ENCODE peak calls at places on chromosomes 2 and 18, in nine cellular contexts. One of them, this sample, is unnamed.

GRCh38 chr2:46554381-46554780 is 75.0 kb downstream of the TMEM247 start:
- DNase-seq in H9: no peak
- DNase-seq in MV-4-11: no peak
- DNase-seq in HT-29: no peak
- DNase-seq in activated CD8-positive, alpha-beta memory T cell treated with anti-CD3 and anti-CD28 coated beads, Interleukin-2, amount 50 U/mL, for 4 hours: no peak
- DNase-seq in activated naive CD4-positive, alpha-beta T cell treated with anti-CD3 and anti-CD28 coated beads, Interleukin-2, amount 10 ng/mL, durations not matched to agents 7 days and 5 days: no peak
- DNase-seq in pancreas: no peak
- DNase-seq in ACHN: no peak
- DNase-seq in cardiac muscle cell: no peak
- DNase-seq in this sample: no peak

GRCh38 chr2:30706534-30707303 is 100.5 kb downstream of the CAPN13 start:
- DNase-seq in H9: peak
- DNase-seq in MV-4-11: peak
- DNase-seq in HT-29: peak
- DNase-seq in activated CD8-positive, alpha-beta memory T cell treated with anti-CD3 and anti-CD28 coated beads, Interleukin-2, amount 50 U/mL, for 4 hours: peak
- DNase-seq in activated naive CD4-positive, alpha-beta T cell treated with anti-CD3 and anti-CD28 coated beads, Interleukin-2, amount 10 ng/mL, durations not matched to agents 7 days and 5 days: peak
- DNase-seq in pancreas: peak
- DNase-seq in ACHN: peak
- DNase-seq in cardiac muscle cell: peak
- DNase-seq in this sample: peak

GRCh38 chr2:10408649-10409579 is 39.2 kb downstream of the ODC1 start:
- DNase-seq in H9: peak
- DNase-seq in MV-4-11: peak
- DNase-seq in HT-29: peak
- DNase-seq in activated CD8-positive, alpha-beta memory T cell treated with anti-CD3 and anti-CD28 coated beads, Interleukin-2, amount 50 U/mL, for 4 hours: peak
- DNase-seq in activated naive CD4-positive, alpha-beta T cell treated with anti-CD3 and anti-CD28 coated beads, Interleukin-2, amount 10 ng/mL, durations not matched to agents 7 days and 5 days: peak
- DNase-seq in pancreas: peak
- DNase-seq in ACHN: peak
- DNase-seq in cardiac muscle cell: peak
- DNase-seq in this sample: peak

GRCh38 chr2:9498210-9498609 is 23.9 kb downstream of the IAH1 start:
- DNase-seq in H9: no peak
- DNase-seq in MV-4-11: no peak
- DNase-seq in HT-29: no peak
- DNase-seq in activated CD8-positive, alpha-beta memory T cell treated with anti-CD3 and anti-CD28 coated beads, Interleukin-2, amount 50 U/mL, for 4 hours: no peak
- DNase-seq in activated naive CD4-positive, alpha-beta T cell treated with anti-CD3 and anti-CD28 coated beads, Interleukin-2, amount 10 ng/mL, durations not matched to agents 7 days and 5 days: no peak
- DNase-seq in pancreas: no peak
- DNase-seq in ACHN: no peak
- DNase-seq in cardiac muscle cell: no peak
- DNase-seq in this sample: peak

GRCh38 chr2:222242532-222242931 is 56.3 kb downstream of the PAX3 start:
- DNase-seq in H9: no peak
- DNase-seq in MV-4-11: no peak
- DNase-seq in HT-29: no peak
- DNase-seq in activated CD8-positive, alpha-beta memory T cell treated with anti-CD3 and anti-CD28 coated beads, Interleukin-2, amount 50 U/mL, for 4 hours: no peak
- DNase-seq in activated naive CD4-positive, alpha-beta T cell treated with anti-CD3 and anti-CD28 coated beads, Interleukin-2, amount 10 ng/mL, durations not matched to agents 7 days and 5 days: no peak
- DNase-seq in pancreas: no peak
- DNase-seq in ACHN: no peak
- DNase-seq in cardiac muscle cell: no peak
- DNase-seq in this sample: no peak

GRCh38 chr18:45993441-45993840 is 26.3 kb upstream of the EPG5 start:
- DNase-seq in H9: no peak
- DNase-seq in MV-4-11: no peak
- DNase-seq in HT-29: no peak
- DNase-seq in activated CD8-positive, alpha-beta memory T cell treated with anti-CD3 and anti-CD28 coated beads, Interleukin-2, amount 50 U/mL, for 4 hours: no peak
- DNase-seq in activated naive CD4-positive, alpha-beta T cell treated with anti-CD3 and anti-CD28 coated beads, Interleukin-2, amount 10 ng/mL, durations not matched to agents 7 days and 5 days: no peak
- DNase-seq in pancreas: no peak
- DNase-seq in ACHN: peak
- DNase-seq in cardiac muscle cell: peak
- DNase-seq in this sample: peak

GRCh38 chr2:27422958-27423357 is 5.5 kb upstream of the NRBP1 start:
- DNase-seq in H9: no peak
- DNase-seq in MV-4-11: no peak
- DNase-seq in HT-29: no peak
- DNase-seq in activated CD8-positive, alpha-beta memory T cell treated with anti-CD3 and anti-CD28 coated beads, Interleukin-2, amount 50 U/mL, for 4 hours: no peak
- DNase-seq in activated naive CD4-positive, alpha-beta T cell treated with anti-CD3 and anti-CD28 coated beads, Interleukin-2, amount 10 ng/mL, durations not matched to agents 7 days and 5 days: no peak
- DNase-seq in pancreas: no peak
- DNase-seq in ACHN: no peak
- DNase-seq in cardiac muscle cell: no peak
- DNase-seq in this sample: no peak

GRCh38 chr2:119431976-119432881 is 575 bp downstream of the TMEM37 start:
- DNase-seq in H9: peak
- DNase-seq in MV-4-11: peak
- DNase-seq in HT-29: no peak
- DNase-seq in activated CD8-positive, alpha-beta memory T cell treated with anti-CD3 and anti-CD28 coated beads, Interleukin-2, amount 50 U/mL, for 4 hours: no peak
- DNase-seq in activated naive CD4-positive, alpha-beta T cell treated with anti-CD3 and anti-CD28 coated beads, Interleukin-2, amount 10 ng/mL, durations not matched to agents 7 days and 5 days: no peak
- DNase-seq in pancreas: no peak
- DNase-seq in ACHN: peak
- DNase-seq in cardiac muscle cell: peak
- DNase-seq in this sample: peak

GRCh38 chr18:3238742-3239141 is 8.9 kb upstream of the MYL12A start:
- DNase-seq in H9: no peak
- DNase-seq in MV-4-11: no peak
- DNase-seq in HT-29: peak
- DNase-seq in activated CD8-positive, alpha-beta memory T cell treated with anti-CD3 and anti-CD28 coated beads, Interleukin-2, amount 50 U/mL, for 4 hours: no peak
- DNase-seq in activated naive CD4-positive, alpha-beta T cell treated with anti-CD3 and anti-CD28 coated beads, Interleukin-2, amount 10 ng/mL, durations not matched to agents 7 days and 5 days: no peak
- DNase-seq in pancreas: no peak
- DNase-seq in ACHN: no peak
- DNase-seq in cardiac muscle cell: no peak
- DNase-seq in this sample: no peak

GRCh38 chr2:177165103-177165583 is 47.5 kb upstream of the HNRNPA3 start:
- DNase-seq in H9: no peak
- DNase-seq in MV-4-11: no peak
- DNase-seq in HT-29: peak
- DNase-seq in activated CD8-positive, alpha-beta memory T cell treated with anti-CD3 and anti-CD28 coated beads, Interleukin-2, amount 50 U/mL, for 4 hours: no peak
- DNase-seq in activated naive CD4-positive, alpha-beta T cell treated with anti-CD3 and anti-CD28 coated beads, Interleukin-2, amount 10 ng/mL, durations not matched to agents 7 days and 5 days: no peak
- DNase-seq in pancreas: peak
- DNase-seq in ACHN: peak
- DNase-seq in cardiac muscle cell: peak
- DNase-seq in this sample: peak

GRCh38 chr2:160223560-160223959 is 23.5 kb upstream of the ITGB6 start:
- DNase-seq in H9: no peak
- DNase-seq in MV-4-11: no peak
- DNase-seq in HT-29: no peak
- DNase-seq in activated CD8-positive, alpha-beta memory T cell treated with anti-CD3 and anti-CD28 coated beads, Interleukin-2, amount 50 U/mL, for 4 hours: no peak
- DNase-seq in activated naive CD4-positive, alpha-beta T cell treated with anti-CD3 and anti-CD28 coated beads, Interleukin-2, amount 10 ng/mL, durations not matched to agents 7 days and 5 days: no peak
- DNase-seq in pancreas: no peak
- DNase-seq in ACHN: no peak
- DNase-seq in cardiac muscle cell: no peak
- DNase-seq in this sample: no peak

GRCh38 chr2:47272031-47272864 is 117.1 kb upstream of the STPG4 start:
- DNase-seq in H9: peak
- DNase-seq in MV-4-11: peak
- DNase-seq in HT-29: peak
- DNase-seq in activated CD8-positive, alpha-beta memory T cell treated with anti-CD3 and anti-CD28 coated beads, Interleukin-2, amount 50 U/mL, for 4 hours: peak
- DNase-seq in activated naive CD4-positive, alpha-beta T cell treated with anti-CD3 and anti-CD28 coated beads, Interleukin-2, amount 10 ng/mL, durations not matched to agents 7 days and 5 days: peak
- DNase-seq in pancreas: peak
- DNase-seq in ACHN: peak
- DNase-seq in cardiac muscle cell: peak
- DNase-seq in this sample: peak

GRCh38 chr2:160389875-160390274 is 103.7 kb downstream of the RBMS1 start:
- DNase-seq in H9: no peak
- DNase-seq in MV-4-11: no peak
- DNase-seq in HT-29: no peak
- DNase-seq in activated CD8-positive, alpha-beta memory T cell treated with anti-CD3 and anti-CD28 coated beads, Interleukin-2, amount 50 U/mL, for 4 hours: no peak
- DNase-seq in activated naive CD4-positive, alpha-beta T cell treated with anti-CD3 and anti-CD28 coated beads, Interleukin-2, amount 10 ng/mL, durations not matched to agents 7 days and 5 days: no peak
- DNase-seq in pancreas: no peak
- DNase-seq in ACHN: no peak
- DNase-seq in cardiac muscle cell: peak
- DNase-seq in this sample: no peak

This sample was measured in dermis microvascular lymphatic vessel endothelial cell.